ENCODE peak calls at places on chromosomes 12 and 14, in five cellular contexts. I, M, J, Q and L are unnamed samples.
A peak's percentile ranks its signal among the peaks of the same experiment; 100 is the strongest.

GRCh38 chr12:62540354-62540753 is 73.7 kb downstream of the MON2 start:
- DNase-seq in M (no peak), I (no peak), J (no peak), Q (no peak), L (no peak)

GRCh38 chr12:80262372-80263170 is 163.2 kb downstream of the OTOGL start:
- DNase-seq in M (peak; percentile 79), I (no peak), Q (no peak), J (no peak), L (no peak)

GRCh38 chr12:32569256-32569655 is 109.8 kb upstream of the DNM1L start:
- DNase-seq in Q (no peak), M (no peak), I (no peak), J (no peak), L (no peak)

GRCh38 chr14:78443834-78444233 is 273.7 kb downstream of the NRXN3 start:
- DNase-seq in J (no peak), I (no peak), Q (no peak), M (no peak), L (no peak)

GRCh38 chr14:72638021-72638420 is 255.9 kb downstream of the DPF3 start:
- DNase-seq in Q (peak; percentile 64), J (no peak), M (peak; percentile 96), I (peak; percentile 67), L (no peak)

GRCh38 chr14:102314242-102315011 is 5.1 kb upstream of the ZNF839 start:
- DNase-seq in J (peak; percentile 81), M (peak; percentile 91), I (peak; percentile 71), Q (peak; percentile 84), L (peak; percentile 73)

GRCh38 chr12:104226672-104227071 is 11.1 kb downstream of the TXNRD1 start:
- DNase-seq in J (no peak), M (peak; percentile 59), Q (no peak), I (no peak), L (no peak)

GRCh38 chr12:571795-572531 is 91.3 kb downstream of the NINJ2 start:
- DNase-seq in I (peak; percentile 61), J (no peak), Q (peak; percentile 20), M (peak; percentile 57), L (no peak)

GRCh38 chr12:67426067-67426466 is 156.9 kb downstream of the CAND1 start:
- DNase-seq in J (no peak), I (no peak), Q (no peak), M (no peak), L (no peak)

GRCh38 chr14:34911209-34912150 is 36.3 kb upstream of the BAZ1A start:
- DNase-seq in M (peak; percentile 64), Q (no peak), I (no peak), J (no peak), L (no peak)

GRCh38 chr14:33435911-33436310 is 497.2 kb downstream of the NPAS3 start:
- DNase-seq in I (peak; percentile 7), Q (peak; percentile 74), M (peak; percentile 86), J (no peak), L (no peak)

GRCh38 chr14:57391609-57392195 is 1.3 kb downstream of the NAA30 start:
- DNase-seq in I (no peak), M (peak; percentile 40), Q (peak; percentile 8), J (no peak), L (no peak)

GRCh38 chr12:113233967-113234366 is 12.7 kb downstream of the TPCN1 start:
- DNase-seq in M (no peak), Q (no peak), J (no peak), I (no peak), L (no peak)

GRCh38 chr12:109458771-109459208 is 18.3 kb downstream of the KCTD10 start:
- DNase-seq in M (no peak), Q (no peak), J (no peak), I (no peak), L (no peak)

GRCh38 chr12:25348290-25348689 is 97.6 kb upstream of the KRAS start:
- DNase-seq in I (no peak), J (no peak), M (no peak), Q (no peak), L (no peak)

GRCh38 chr12:64116969-64117368 is 105.1 kb downstream of the KICS2 start:
- DNase-seq in J (no peak), M (no peak), Q (no peak), I (no peak), L (no peak)

GRCh38 chr14:20610002-20610765 is 19.0 kb upstream of the RNASE12 start:
- DNase-seq in Q (no peak), I (peak; percentile 74), J (peak; percentile 72), M (peak; percentile 82), L (peak; percentile 48)

GRCh38 chr12:95739561-95740313 is 50.8 kb downstream of the NTN4 start:
- DNase-seq in M (no peak), J (no peak), Q (no peak), I (no peak), L (no peak)

GRCh38 chr14:63938198-63939005 is 85.6 kb downstream of the SYNE2 start:
- DNase-seq in Q (no peak), I (no peak), M (no peak), J (peak; percentile 11), L (no peak)

GRCh38 chr14:104441275-104442106 is 138.1 kb upstream of the C14orf180 start:
- DNase-seq in Q (no peak), M (no peak), I (no peak), J (no peak), L (no peak)

GRCh38 chr12:67747869-67748760 is 99.6 kb downstream of the DYRK2 start:
- DNase-seq in M (peak; percentile 82), I (no peak), Q (no peak), J (no peak), L (no peak)

GRCh38 chr14:44463386-44464004 is 43.6 kb downstream of the FSCB start:
- DNase-seq in I (no peak), M (peak; percentile 0), J (no peak), Q (no peak), L (no peak)

GRCh38 chr14:100654814-100655795 is 67.9 kb upstream of the BEGAIN start:
- DNase-seq in J (peak; percentile 49), I (no peak), Q (peak; percentile 55), M (no peak), L (peak; percentile 46)

GRCh38 chr12:94753071-94753779 is 102.9 kb upstream of the TMCC3 start:
- DNase-seq in I (no peak), J (no peak), Q (peak; percentile 9), M (no peak), L (no peak)

GRCh38 chr14:68032154-68032553 is 212.6 kb downstream of the RAD51B start:
- DNase-seq in Q (no peak), I (no peak), J (no peak), M (no peak), L (no peak)

GRCh38 chr14:59275668-59276067 is 87.2 kb downstream of the DAAM1 start:
- DNase-seq in J (no peak), M (peak; percentile 97), I (no peak), Q (peak; percentile 70), L (no peak)

GRCh38 chr14:24243336-24243836 is 963 bp upstream of the TINF2 start:
- DNase-seq in M (peak; percentile 49), Q (no peak), J (no peak), I (no peak), L (no peak)

GRCh38 chr12:91556909-91557308 is 374.3 kb upstream of the DCN start:
- DNase-seq in Q (no peak), I (no peak), M (no peak), J (no peak), L (no peak)

GRCh38 chr12:47602330-47602729 is 103.5 kb downstream of the RPAP3 start:
- DNase-seq in M (no peak), J (no peak), Q (no peak), I (no peak), L (no peak)